ENCODE peak calls at places on chromosome 16, in eight cellular contexts. I, B, Y, W, R, Z, N and C are unnamed samples.
A peak's percentile ranks its signal among the peaks of the same experiment; 100 is the strongest.

GRCh38 chr16:17211797-17212196 is 259.0 kb downstream of the XYLT1 start:
- DNase-seq in R (peak; percentile 15), W (no peak), I (no peak), B (no peak), Z (no peak), N (no peak), Y (peak; percentile 34), C (no peak)

GRCh38 chr16:57128787-57129389 is 36.5 kb downstream of the CPNE2 start:
- DNase-seq in N (no peak), Y (no peak), W (no peak), I (no peak), R (no peak), B (no peak), Z (no peak), C (no peak)

GRCh38 chr16:15592324-15592723 is 50.6 kb downstream of the MARF1 start:
- DNase-seq in Y (no peak), R (no peak), W (no peak), B (no peak), Z (no peak), N (no peak), I (peak; percentile 27), C (no peak)

GRCh38 chr16:84501077-84501735 is 3.3 kb downstream of the MEAK7 start:
- DNase-seq in B (no peak), Y (no peak), I (peak; percentile 27), R (peak; percentile 83), Z (peak; percentile 60), N (no peak), W (no peak), C (no peak)

GRCh38 chr16:62041401-62041800 is 5.2 kb upstream of the CDH8 start:
- DNase-seq in Z (no peak), R (no peak), Y (peak; percentile 40), I (no peak), N (no peak), W (no peak), B (no peak), C (no peak)

GRCh38 chr16:14576069-14576468 is 54.0 kb downstream of the PARN start:
- DNase-seq in N (no peak), Z (no peak), Y (no peak), B (no peak), W (no peak), R (no peak), I (no peak), C (no peak)

GRCh38 chr16:25838724-25839186 is 147.0 kb downstream of the HS3ST4 start:
- DNase-seq in R (peak; percentile 27), W (no peak), Z (no peak), N (no peak), B (peak; percentile 13), I (peak; percentile 7), Y (peak; percentile 69), C (no peak)

GRCh38 chr16:72895951-72896350 is 152.0 kb downstream of the ZFHX3 start:
- DNase-seq in Z (peak; percentile 46), Y (no peak), W (no peak), B (no peak), N (no peak), R (no peak), I (no peak), C (no peak)

GRCh38 chr16:19152042-19152441 is 16.0 kb upstream of the SYT17 start:
- DNase-seq in I (no peak), W (no peak), B (no peak), Y (no peak), N (no peak), Z (no peak), R (no peak), C (no peak)

GRCh38 chr16:22787456-22788189 is 26.3 kb upstream of the HS3ST2 start:
- DNase-seq in B (peak; percentile 29), Z (no peak), W (no peak), N (no peak), R (no peak), I (peak; percentile 9), Y (no peak), C (no peak)

GRCh38 chr16:57422026-57422944 is 17.7 kb downstream of the CCL17 start:
- DNase-seq in R (no peak), N (no peak), Z (peak; percentile 80), B (peak; percentile 51), I (peak; percentile 62), Y (peak; percentile 77), W (peak; percentile 52), C (no peak)

GRCh38 chr16:14602443-14602963 is 27.6 kb downstream of the PARN start:
- DNase-seq in I (no peak), Y (no peak), B (no peak), Z (no peak), N (no peak), W (no peak), R (no peak), C (no peak)

GRCh38 chr16:67445441-67445912 is 14.6 kb downstream of the HSD11B2 start:
- DNase-seq in I (peak; percentile 8), W (no peak), Y (peak; percentile 52), B (no peak), N (no peak), Z (no peak), R (no peak), C (no peak)

GRCh38 chr16:53502331-53503269 is at the start of gene AKTIP:
- DNase-seq in I (peak; percentile 62), Y (no peak), N (no peak), B (peak; percentile 76), R (no peak), Z (peak; percentile 79), W (peak; percentile 79), C (peak; percentile 86)

GRCh38 chr16:75415169-75415908 is 18.0 kb downstream of the CFDP1 start:
- DNase-seq in N (no peak), Y (no peak), R (no peak), Z (no peak), I (no peak), B (no peak), W (no peak), C (no peak)

GRCh38 chr16:4111748-4112696 is 4.2 kb downstream of the ADCY9 start:
- DNase-seq in Y (peak; percentile 48), W (no peak), Z (no peak), N (no peak), I (peak; percentile 24), R (no peak), B (no peak), C (no peak)

GRCh38 chr16:69328854-69329316 is 1.5 kb downstream of the PDF start:
- DNase-seq in N (peak; percentile 64), B (no peak), I (no peak), Y (no peak), Z (peak; percentile 39), W (no peak), R (no peak), C (no peak)

GRCh38 chr16:83717814-83718213 is 90.0 kb upstream of the HSBP1 start:
- DNase-seq in B (no peak), R (no peak), Z (no peak), N (no peak), Y (no peak), W (no peak), I (no peak), C (peak; percentile 37)

GRCh38 chr16:79668502-79668901 is 68.0 kb upstream of the MAF start:
- DNase-seq in N (no peak), Z (no peak), B (no peak), W (no peak), Y (no peak), R (no peak), I (no peak), C (no peak)

GRCh38 chr16:56874800-56875199 is 9.8 kb downstream of the SLC12A3 start:
- DNase-seq in W (no peak), Y (no peak), B (peak; percentile 23), R (no peak), N (no peak), I (no peak), Z (no peak), C (no peak)

GRCh38 chr16:4309833-4310266 is 6.0 kb upstream of the GLIS2 start:
- DNase-seq in N (peak; percentile 88), B (no peak), W (peak; percentile 82), Z (peak; percentile 85), I (peak; percentile 72), R (peak; percentile 61), Y (peak; percentile 67), C (no peak)

GRCh38 chr16:63629272-63629671 is 1492.6 kb downstream of the CDH11 start:
- DNase-seq in Y (no peak), B (no peak), R (no peak), I (no peak), N (no peak), Z (no peak), W (no peak), C (no peak)

DNA sequence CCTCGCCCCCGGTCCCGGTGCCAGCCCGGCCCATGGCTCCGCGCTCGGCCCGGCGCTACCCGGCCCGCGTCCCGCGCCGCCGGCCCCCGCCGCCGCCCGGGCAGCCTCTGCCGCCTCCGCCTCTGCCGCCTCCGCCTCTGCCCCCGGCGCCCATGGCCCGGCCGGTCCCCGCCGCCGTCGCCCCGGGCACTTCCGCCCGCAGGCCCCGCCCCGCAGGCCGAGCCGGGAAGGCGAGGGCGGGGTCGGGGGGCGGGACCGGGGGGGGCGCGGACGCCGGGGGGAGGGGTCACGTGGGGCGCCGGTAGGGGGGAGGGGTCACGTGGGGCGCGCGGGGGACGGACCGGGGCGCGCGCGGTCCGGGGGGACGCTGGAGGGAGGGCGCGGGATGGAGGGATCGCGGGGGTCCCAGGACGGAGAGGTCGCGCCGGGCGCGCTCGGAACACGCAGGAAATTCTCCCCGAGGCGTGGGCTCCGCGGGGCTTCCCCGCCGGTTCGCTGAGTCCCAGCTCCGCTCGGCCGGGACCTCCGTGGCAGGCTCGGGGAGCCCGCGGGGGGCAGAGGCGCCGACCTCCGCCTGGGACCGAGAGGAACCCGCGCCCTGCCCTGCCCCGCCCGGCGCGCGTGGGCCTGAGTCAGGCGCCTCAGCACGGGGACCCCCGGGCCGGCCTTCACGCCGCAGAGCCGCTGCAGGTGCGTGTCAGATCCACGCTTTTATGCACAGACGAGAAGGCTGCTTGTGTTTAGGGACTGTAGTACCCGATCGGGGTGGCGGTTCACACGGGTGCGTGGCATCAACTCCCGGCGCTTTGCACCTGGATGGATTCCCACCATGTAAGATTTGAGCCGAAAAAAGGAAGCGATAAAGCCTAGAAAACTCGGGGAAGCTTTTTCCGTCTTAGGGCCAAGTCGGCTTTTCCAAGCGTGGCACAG is at the start of gene PGAP6:
- DNase-seq in Y (no peak), R (no peak), B (peak; percentile 67), Z (peak; percentile 83), I (peak; percentile 76), W (peak; percentile 79), N (peak; percentile 94), C (no peak)
- TF ChIP-seq POLR2A in Y (no peak), R (peak; percentile 31), B (peak; percentile 55), Z (no peak), I (peak; percentile 38), W (no peak), N (peak; percentile 10), C (no peak)

GRCh38 chr16:54940279-54940604 is 9.6 kb downstream of the IRX5 start:
- DNase-seq in Y (no peak), R (no peak), N (no peak), Z (no peak), I (no peak), B (no peak), W (no peak), C (no peak)
- H3K27me3 ChIP-seq in Y (peaks cover 67% of the 10 kb centered on the region), R (peaks cover 8% of the 10 kb centered on the region), N (peaks cover 40% of the 10 kb centered on the region), Z (peaks cover 91% of the 10 kb centered on the region), I (peaks cover 98% of the 10 kb centered on the region), B (no peaks in the 10 kb centered on the region), W (peaks cover 54% of the 10 kb centered on the region), C (peaks cover 16% of the 10 kb centered on the region)

GRCh38 chr16:87464691-87465300 is 28.0 kb downstream of the ZCCHC14 start:
- DNase-seq in Z (peak; percentile 94), Y (no peak), N (no peak), I (peak; percentile 66), W (peak; percentile 67), R (no peak), B (no peak), C (peak; percentile 87)
- TF ChIP-seq POLR2AphosphoS5 in Z (peak; percentile 63), Y (no peak), N (peak; percentile 73), I (peak; percentile 83), W (peak; percentile 78), R (no peak), B (peak; percentile 33), C (no peak)

GRCh38 chr16:30571444-30572322 is at the start of gene ZNF688:
- DNase-seq in Y (peak; percentile 93), R (peak; percentile 93), Z (peak; percentile 99), N (peak; percentile 96), I (peak; percentile 96), W (peak; percentile 94), B (peak; percentile 97), C (peak; percentile 96)
- TF ChIP-seq POLR2A in Y (peak; percentile 52), R (peak; percentile 47), Z (peak; percentile 33), N (no peak), I (peak; percentile 74), W (no peak), B (peak; percentile 57), C (no peak)